ENCODE peak calls at places on chromosomes 5 and 9, in four cellular contexts. One of them, this sample, is unnamed.

GRCh38 chr5:111225926-111226325 is 1.7 kb downstream of the CAMK4 start:
- DNase-seq in RPMI8226: no peak
- DNase-seq in astrocyte: no peak
- DNase-seq in activated CD4-positive, alpha-beta T cell treated with anti-CD3 and anti-CD28 coated beads, Interleukin-2, amount 50 U/mL, for 48 hours: no peak
- DNase-seq in this sample: no peak

GRCh38 chr5:181120311-181120710 is 10.7 kb downstream of the OR2V1 start:
- DNase-seq in RPMI8226: no peak
- DNase-seq in astrocyte: peak
- DNase-seq in activated CD4-positive, alpha-beta T cell treated with anti-CD3 and anti-CD28 coated beads, Interleukin-2, amount 50 U/mL, for 48 hours: no peak
- DNase-seq in this sample: no peak

GRCh38 chr9:124108216-124108615 is 96.6 kb downstream of the LHX2 start:
- DNase-seq in RPMI8226: no peak
- DNase-seq in astrocyte: no peak
- DNase-seq in activated CD4-positive, alpha-beta T cell treated with anti-CD3 and anti-CD28 coated beads, Interleukin-2, amount 50 U/mL, for 48 hours: no peak
- DNase-seq in this sample: no peak

GRCh38 chr9:2824564-2824963 is 19.3 kb downstream of the PUM3 start:
- DNase-seq in RPMI8226: peak
- DNase-seq in astrocyte: no peak
- DNase-seq in activated CD4-positive, alpha-beta T cell treated with anti-CD3 and anti-CD28 coated beads, Interleukin-2, amount 50 U/mL, for 48 hours: peak
- DNase-seq in this sample: no peak

GRCh38 chr5:119274024-119274766 is 81.6 kb upstream of the TNFAIP8 start:
- DNase-seq in RPMI8226: no peak
- DNase-seq in astrocyte: peak
- DNase-seq in activated CD4-positive, alpha-beta T cell treated with anti-CD3 and anti-CD28 coated beads, Interleukin-2, amount 50 U/mL, for 48 hours: peak
- DNase-seq in this sample: no peak

GRCh38 chr5:73729329-73729728 is 103.3 kb downstream of the ARHGEF28 start:
- DNase-seq in RPMI8226: no peak
- DNase-seq in astrocyte: no peak
- DNase-seq in activated CD4-positive, alpha-beta T cell treated with anti-CD3 and anti-CD28 coated beads, Interleukin-2, amount 50 U/mL, for 48 hours: no peak
- DNase-seq in this sample: no peak

GRCh38 chr9:91843093-91843492 is 106.9 kb downstream of the ROR2 start:
- DNase-seq in RPMI8226: no peak
- DNase-seq in astrocyte: no peak
- DNase-seq in activated CD4-positive, alpha-beta T cell treated with anti-CD3 and anti-CD28 coated beads, Interleukin-2, amount 50 U/mL, for 48 hours: no peak
- DNase-seq in this sample: no peak

GRCh38 chr9:120383999-120384924 is 195.7 kb downstream of the CDK5RAP2 start:
- DNase-seq in RPMI8226: no peak
- DNase-seq in astrocyte: peak
- DNase-seq in activated CD4-positive, alpha-beta T cell treated with anti-CD3 and anti-CD28 coated beads, Interleukin-2, amount 50 U/mL, for 48 hours: no peak
- DNase-seq in this sample: no peak

GRCh38 chr9:134943411-134943810 is 25.7 kb upstream of the FCN1 start:
- DNase-seq in RPMI8226: no peak
- DNase-seq in astrocyte: no peak
- DNase-seq in activated CD4-positive, alpha-beta T cell treated with anti-CD3 and anti-CD28 coated beads, Interleukin-2, amount 50 U/mL, for 48 hours: no peak
- DNase-seq in this sample: no peak

GRCh38 chr5:124655943-124656459 is 90.4 kb downstream of the ZNF608 start:
- DNase-seq in RPMI8226: no peak
- DNase-seq in astrocyte: peak
- DNase-seq in activated CD4-positive, alpha-beta T cell treated with anti-CD3 and anti-CD28 coated beads, Interleukin-2, amount 50 U/mL, for 48 hours: no peak
- DNase-seq in this sample: no peak

GRCh38 chr9:138103111-138103823 is 225.7 kb downstream of the CACNA1B start:
- DNase-seq in RPMI8226: no peak
- DNase-seq in astrocyte: no peak
- DNase-seq in activated CD4-positive, alpha-beta T cell treated with anti-CD3 and anti-CD28 coated beads, Interleukin-2, amount 50 U/mL, for 48 hours: no peak
- DNase-seq in this sample: no peak

GRCh38 chr9:124035001-124035650 is 23.6 kb downstream of the LHX2 start:
- DNase-seq in RPMI8226: no peak
- DNase-seq in astrocyte: no peak
- DNase-seq in activated CD4-positive, alpha-beta T cell treated with anti-CD3 and anti-CD28 coated beads, Interleukin-2, amount 50 U/mL, for 48 hours: no peak
- DNase-seq in this sample: no peak

GRCh38 chr9:127417130-127418036 is 6.8 kb upstream of the ZNF79 start:
- DNase-seq in RPMI8226: no peak
- DNase-seq in astrocyte: no peak
- DNase-seq in activated CD4-positive, alpha-beta T cell treated with anti-CD3 and anti-CD28 coated beads, Interleukin-2, amount 50 U/mL, for 48 hours: no peak
- DNase-seq in this sample: no peak

GRCh38 chr5:98768160-98769005 is 5.1 kb upstream of the RGMB start:
- DNase-seq in RPMI8226: peak
- DNase-seq in astrocyte: peak
- DNase-seq in activated CD4-positive, alpha-beta T cell treated with anti-CD3 and anti-CD28 coated beads, Interleukin-2, amount 50 U/mL, for 48 hours: peak
- DNase-seq in this sample: no peak

GRCh38 chr9:134602547-134603362 is 38.8 kb upstream of the COL5A1 start:
- DNase-seq in RPMI8226: no peak
- DNase-seq in astrocyte: peak
- DNase-seq in activated CD4-positive, alpha-beta T cell treated with anti-CD3 and anti-CD28 coated beads, Interleukin-2, amount 50 U/mL, for 48 hours: no peak
- DNase-seq in this sample: no peak

GRCh38 chr5:65480306-65480865 is 1.3 kb downstream of the ADAMTS6 start:
- DNase-seq in RPMI8226: peak
- DNase-seq in astrocyte: peak
- DNase-seq in activated CD4-positive, alpha-beta T cell treated with anti-CD3 and anti-CD28 coated beads, Interleukin-2, amount 50 U/mL, for 48 hours: peak
- DNase-seq in this sample: no peak

GRCh38 chr5:75152861-75153260 is 83.8 kb downstream of the ANKRD31 start:
- DNase-seq in RPMI8226: no peak
- DNase-seq in astrocyte: no peak
- DNase-seq in activated CD4-positive, alpha-beta T cell treated with anti-CD3 and anti-CD28 coated beads, Interleukin-2, amount 50 U/mL, for 48 hours: no peak
- DNase-seq in this sample: no peak

GRCh38 chr9:94788706-94789105 is 62.2 kb downstream of the AOPEP start:
- DNase-seq in RPMI8226: no peak
- DNase-seq in astrocyte: no peak
- DNase-seq in activated CD4-positive, alpha-beta T cell treated with anti-CD3 and anti-CD28 coated beads, Interleukin-2, amount 50 U/mL, for 48 hours: no peak
- DNase-seq in this sample: no peak

GRCh38 chr5:107485184-107485583 is 185.6 kb downstream of the EFNA5 start:
- DNase-seq in RPMI8226: no peak
- DNase-seq in astrocyte: no peak
- DNase-seq in activated CD4-positive, alpha-beta T cell treated with anti-CD3 and anti-CD28 coated beads, Interleukin-2, amount 50 U/mL, for 48 hours: no peak
- DNase-seq in this sample: no peak

GRCh38 chr5:55868846-55869245 is 17.7 kb downstream of the IL31RA start:
- DNase-seq in RPMI8226: no peak
- DNase-seq in astrocyte: peak
- DNase-seq in activated CD4-positive, alpha-beta T cell treated with anti-CD3 and anti-CD28 coated beads, Interleukin-2, amount 50 U/mL, for 48 hours: peak
- DNase-seq in this sample: peak

GRCh38 chr9:137459147-137459600 is at the start of gene NSMF:
- DNase-seq in RPMI8226: peak
- DNase-seq in astrocyte: peak
- DNase-seq in activated CD4-positive, alpha-beta T cell treated with anti-CD3 and anti-CD28 coated beads, Interleukin-2, amount 50 U/mL, for 48 hours: peak
- DNase-seq in this sample: peak

GRCh38 chr5:60538955-60539866 is 160.8 kb downstream of the DEPDC1B start:
- DNase-seq in RPMI8226: no peak
- DNase-seq in astrocyte: no peak
- DNase-seq in activated CD4-positive, alpha-beta T cell treated with anti-CD3 and anti-CD28 coated beads, Interleukin-2, amount 50 U/mL, for 48 hours: no peak
- DNase-seq in this sample: no peak

GRCh38 chr5:170301149-170301548 is 3.6 kb upstream of the LCP2 start:
- DNase-seq in RPMI8226: no peak
- DNase-seq in astrocyte: no peak
- DNase-seq in activated CD4-positive, alpha-beta T cell treated with anti-CD3 and anti-CD28 coated beads, Interleukin-2, amount 50 U/mL, for 48 hours: no peak
- DNase-seq in this sample: no peak

GRCh38 chr5:31664566-31664965 is 25.6 kb downstream of the PDZD2 start:
- DNase-seq in RPMI8226: peak
- DNase-seq in astrocyte: peak
- DNase-seq in activated CD4-positive, alpha-beta T cell treated with anti-CD3 and anti-CD28 coated beads, Interleukin-2, amount 50 U/mL, for 48 hours: no peak
- DNase-seq in this sample: no peak

GRCh38 chr9:118643118-118643517 is 726.1 kb downstream of the BRINP1 start:
- DNase-seq in RPMI8226: no peak
- DNase-seq in astrocyte: peak
- DNase-seq in activated CD4-positive, alpha-beta T cell treated with anti-CD3 and anti-CD28 coated beads, Interleukin-2, amount 50 U/mL, for 48 hours: no peak
- DNase-seq in this sample: no peak

GRCh38 chr5:15929616-15930303 is 249.8 kb downstream of the MARCHF11 start:
- DNase-seq in RPMI8226: no peak
- DNase-seq in astrocyte: peak
- DNase-seq in activated CD4-positive, alpha-beta T cell treated with anti-CD3 and anti-CD28 coated beads, Interleukin-2, amount 50 U/mL, for 48 hours: no peak
- DNase-seq in this sample: no peak

This sample was measured in stimulated activated CD8-positive, alpha-beta memory T cell treated with anti-CD3 and anti-CD28 coated beads, Interleukin-15, amount 100 ng/mL, for 48 hours.